ENCODE peak calls at places on chromosomes 6 and 20, in ten cellular contexts. One of them, this sample, is unnamed.

GRCh38 chr6:7047071-7047470 is 60.7 kb upstream of the RREB1 start:
- DNase-seq in activated T-helper 9 cell treated with anti-CD3 and anti-CD28 coated beads, Interleukin-2, amount 50 U/mL, for 16 hours: no peak
- DNase-seq in NCI-H146: no peak
- DNase-seq in GM03348: no peak
- DNase-seq in smooth muscle cell of the brain vasculature: no peak
- DNase-seq in EL: no peak
- DNase-seq in fibroblast of mammary gland: no peak
- DNase-seq in GM19239: no peak
- DNase-seq in fibroblast of lung: no peak
- DNase-seq in choroid plexus epithelial cell: no peak
- DNase-seq in this sample: no peak

GRCh38 chr6:35419431-35419830 is 32.7 kb upstream of the FANCE start:
- DNase-seq in NCI-H146: peak; percentile 30
- DNase-seq in fibroblast of lung: peak; percentile 30
- DNase-seq in choroid plexus epithelial cell: peak; percentile 95
- DNase-seq in EL: peak; percentile 65
- DNase-seq in fibroblast of mammary gland: peak; percentile 56
- DNase-seq in activated T-helper 9 cell treated with anti-CD3 and anti-CD28 coated beads, Interleukin-2, amount 50 U/mL, for 16 hours: no peak
- DNase-seq in GM19239: no peak
- DNase-seq in smooth muscle cell of the brain vasculature: peak; percentile 72
- DNase-seq in GM03348: no peak
- DNase-seq in this sample: no peak

GRCh38 chr6:36118550-36119107 is 11.7 kb upstream of the MAPK13 start:
- DNase-seq in choroid plexus epithelial cell: no peak
- DNase-seq in fibroblast of mammary gland: peak; percentile 32
- DNase-seq in GM03348: no peak
- DNase-seq in activated T-helper 9 cell treated with anti-CD3 and anti-CD28 coated beads, Interleukin-2, amount 50 U/mL, for 16 hours: peak; percentile 47
- DNase-seq in smooth muscle cell of the brain vasculature: no peak
- DNase-seq in EL: no peak
- DNase-seq in GM19239: no peak
- DNase-seq in NCI-H146: peak; percentile 54
- DNase-seq in fibroblast of lung: peak; percentile 10
- DNase-seq in this sample: no peak

GRCh38 chr20:889110-889509 is 27.0 kb downstream of the ANGPT4 start:
- DNase-seq in EL: no peak
- DNase-seq in GM03348: no peak
- DNase-seq in activated T-helper 9 cell treated with anti-CD3 and anti-CD28 coated beads, Interleukin-2, amount 50 U/mL, for 16 hours: no peak
- DNase-seq in fibroblast of mammary gland: no peak
- DNase-seq in GM19239: no peak
- DNase-seq in choroid plexus epithelial cell: no peak
- DNase-seq in smooth muscle cell of the brain vasculature: no peak
- DNase-seq in fibroblast of lung: no peak
- DNase-seq in NCI-H146: no peak
- DNase-seq in this sample: no peak

GRCh38 chr6:137728386-137729349 is 138.4 kb upstream of the TNFAIP3 start:
- DNase-seq in fibroblast of mammary gland: peak; percentile 84
- DNase-seq in smooth muscle cell of the brain vasculature: no peak
- DNase-seq in NCI-H146: no peak
- DNase-seq in choroid plexus epithelial cell: peak; percentile 87
- DNase-seq in activated T-helper 9 cell treated with anti-CD3 and anti-CD28 coated beads, Interleukin-2, amount 50 U/mL, for 16 hours: no peak
- DNase-seq in fibroblast of lung: peak; percentile 83
- DNase-seq in GM19239: no peak
- DNase-seq in EL: peak; percentile 88
- DNase-seq in GM03348: peak; percentile 83
- DNase-seq in this sample: no peak

GRCh38 chr6:37693079-37693478 is 4.6 kb downstream of the MDGA1 start:
- DNase-seq in NCI-H146: no peak
- DNase-seq in activated T-helper 9 cell treated with anti-CD3 and anti-CD28 coated beads, Interleukin-2, amount 50 U/mL, for 16 hours: no peak
- DNase-seq in GM03348: no peak
- DNase-seq in choroid plexus epithelial cell: no peak
- DNase-seq in EL: no peak
- DNase-seq in GM19239: no peak
- DNase-seq in fibroblast of lung: no peak
- DNase-seq in smooth muscle cell of the brain vasculature: no peak
- DNase-seq in fibroblast of mammary gland: no peak
- DNase-seq in this sample: no peak

GRCh38 chr6:36598739-36599318 is 4.7 kb downstream of the SRSF3 start:
- DNase-seq in NCI-H146: no peak
- DNase-seq in activated T-helper 9 cell treated with anti-CD3 and anti-CD28 coated beads, Interleukin-2, amount 50 U/mL, for 16 hours: no peak
- DNase-seq in fibroblast of mammary gland: no peak
- DNase-seq in GM19239: no peak
- DNase-seq in GM03348: no peak
- DNase-seq in fibroblast of lung: no peak
- DNase-seq in choroid plexus epithelial cell: no peak
- DNase-seq in smooth muscle cell of the brain vasculature: no peak
- DNase-seq in EL: no peak
- DNase-seq in this sample: no peak

GRCh38 chr6:90374201-90374600 is 77.6 kb upstream of the BACH2 start:
- DNase-seq in choroid plexus epithelial cell: no peak
- DNase-seq in GM19239: no peak
- DNase-seq in EL: peak; percentile 39
- DNase-seq in smooth muscle cell of the brain vasculature: no peak
- DNase-seq in NCI-H146: no peak
- DNase-seq in GM03348: no peak
- DNase-seq in fibroblast of lung: no peak
- DNase-seq in activated T-helper 9 cell treated with anti-CD3 and anti-CD28 coated beads, Interleukin-2, amount 50 U/mL, for 16 hours: no peak
- DNase-seq in fibroblast of mammary gland: no peak
- DNase-seq in this sample: no peak

GRCh38 chr6:34657037-34657306 is 39.6 kb downstream of the ILRUN start:
- DNase-seq in choroid plexus epithelial cell: peak; percentile 61
- DNase-seq in EL: no peak
- DNase-seq in GM19239: no peak
- DNase-seq in fibroblast of mammary gland: no peak
- DNase-seq in activated T-helper 9 cell treated with anti-CD3 and anti-CD28 coated beads, Interleukin-2, amount 50 U/mL, for 16 hours: no peak
- DNase-seq in NCI-H146: no peak
- DNase-seq in fibroblast of lung: peak; percentile 77
- DNase-seq in smooth muscle cell of the brain vasculature: peak; percentile 49
- DNase-seq in GM03348: no peak
- DNase-seq in this sample: peak; percentile 25

GRCh38 chr6:168383062-168383854 is 57.7 kb upstream of the SMOC2 start:
- DNase-seq in EL: no peak
- DNase-seq in GM19239: no peak
- DNase-seq in fibroblast of mammary gland: no peak
- DNase-seq in activated T-helper 9 cell treated with anti-CD3 and anti-CD28 coated beads, Interleukin-2, amount 50 U/mL, for 16 hours: no peak
- DNase-seq in GM03348: no peak
- DNase-seq in smooth muscle cell of the brain vasculature: no peak
- DNase-seq in NCI-H146: no peak
- DNase-seq in fibroblast of lung: no peak
- DNase-seq in choroid plexus epithelial cell: no peak
- DNase-seq in this sample: no peak

GRCh38 chr6:37242429-37243052 is 15.0 kb upstream of the TBC1D22B start:
- DNase-seq in EL: peak; percentile 99
- DNase-seq in activated T-helper 9 cell treated with anti-CD3 and anti-CD28 coated beads, Interleukin-2, amount 50 U/mL, for 16 hours: no peak
- DNase-seq in fibroblast of mammary gland: peak; percentile 98
- DNase-seq in NCI-H146: no peak
- DNase-seq in GM19239: no peak
- DNase-seq in smooth muscle cell of the brain vasculature: peak; percentile 83
- DNase-seq in fibroblast of lung: peak; percentile 100
- DNase-seq in choroid plexus epithelial cell: peak; percentile 99
- DNase-seq in GM03348: peak; percentile 81
- DNase-seq in this sample: no peak

GRCh38 chr20:6116763-6117162 is 6.1 kb downstream of the FERMT1 start:
- DNase-seq in smooth muscle cell of the brain vasculature: no peak
- DNase-seq in activated T-helper 9 cell treated with anti-CD3 and anti-CD28 coated beads, Interleukin-2, amount 50 U/mL, for 16 hours: no peak
- DNase-seq in GM03348: no peak
- DNase-seq in NCI-H146: no peak
- DNase-seq in choroid plexus epithelial cell: no peak
- DNase-seq in fibroblast of lung: no peak
- DNase-seq in EL: no peak
- DNase-seq in GM19239: no peak
- DNase-seq in fibroblast of mammary gland: no peak
- DNase-seq in this sample: no peak

GRCh38 chr6:33313105-33313708 is 671 bp downstream of the TAPBP start:
- DNase-seq in choroid plexus epithelial cell: peak; percentile 55
- DNase-seq in GM03348: peak; percentile 50
- DNase-seq in smooth muscle cell of the brain vasculature: no peak
- DNase-seq in NCI-H146: peak; percentile 79
- DNase-seq in EL: peak; percentile 47
- DNase-seq in fibroblast of lung: peak; percentile 36
- DNase-seq in GM19239: no peak
- DNase-seq in fibroblast of mammary gland: no peak
- DNase-seq in activated T-helper 9 cell treated with anti-CD3 and anti-CD28 coated beads, Interleukin-2, amount 50 U/mL, for 16 hours: peak; percentile 36
- DNase-seq in this sample: no peak

GRCh38 chr20:62560162-62560561 is 82.1 kb upstream of the SLCO4A1 start:
- DNase-seq in fibroblast of mammary gland: no peak
- DNase-seq in activated T-helper 9 cell treated with anti-CD3 and anti-CD28 coated beads, Interleukin-2, amount 50 U/mL, for 16 hours: no peak
- DNase-seq in choroid plexus epithelial cell: no peak
- DNase-seq in fibroblast of lung: no peak
- DNase-seq in GM19239: no peak
- DNase-seq in smooth muscle cell of the brain vasculature: no peak
- DNase-seq in NCI-H146: no peak
- DNase-seq in GM03348: no peak
- DNase-seq in EL: no peak
- DNase-seq in this sample: no peak

GRCh38 chr6:35146453-35146852 is 5.3 kb upstream of the TCP11 start:
- DNase-seq in GM19239: no peak
- DNase-seq in fibroblast of lung: peak; percentile 45
- DNase-seq in choroid plexus epithelial cell: peak; percentile 67
- DNase-seq in fibroblast of mammary gland: peak; percentile 54
- DNase-seq in NCI-H146: peak; percentile 47
- DNase-seq in activated T-helper 9 cell treated with anti-CD3 and anti-CD28 coated beads, Interleukin-2, amount 50 U/mL, for 16 hours: no peak
- DNase-seq in GM03348: peak; percentile 46
- DNase-seq in EL: peak; percentile 60
- DNase-seq in smooth muscle cell of the brain vasculature: no peak
- DNase-seq in this sample: no peak

GRCh38 chr6:67885081-67886033 is 749.7 kb upstream of the ADGRB3 start:
- DNase-seq in fibroblast of mammary gland: no peak
- DNase-seq in fibroblast of lung: no peak
- DNase-seq in choroid plexus epithelial cell: no peak
- DNase-seq in GM03348: no peak
- DNase-seq in NCI-H146: no peak
- DNase-seq in EL: no peak
- DNase-seq in smooth muscle cell of the brain vasculature: no peak
- DNase-seq in activated T-helper 9 cell treated with anti-CD3 and anti-CD28 coated beads, Interleukin-2, amount 50 U/mL, for 16 hours: no peak
- DNase-seq in GM19239: no peak
- DNase-seq in this sample: no peak